ENCODE peak calls at places on chromosomes 6 and 20, in nine cellular contexts. O is upper lobe of right lung; Q is activated CD8-positive, alpha-beta memory T cell treated with anti-CD3 and anti-CD28 coated beads, Interleukin-2, amount 10 ng/mL, durations not matched to agents 7 days and 5 days; C is T-helper 17 cell; W is CD8-positive, alpha-beta T cell; X is RWPE2; B is CD4-positive, alpha-beta T cell; N is heart left ventricle; S is omental fat pad. H is an unnamed sample.

GRCh38 chr6:130825772-130826441 is 1.3 kb upstream of the SMLR1 start:
- ATAC-seq in N (no peak), O (no peak), X (no peak), W (no peak), Q (no peak), S (no peak), C (no peak), B (no peak), H (no peak)

GRCh38 chr6:166836785-166837718 is 119.3 kb downstream of the RNASET2 start:
- ATAC-seq in N (no peak), Q (no peak), W (no peak), O (peak), B (no peak), S (no peak), X (no peak), C (no peak), H (no peak)

GRCh38 chr6:138815797-138816528 is 20.1 kb downstream of the ECT2L start:
- ATAC-seq in W (peak), C (peak), X (peak), S (peak), N (peak), Q (peak), O (peak), B (peak), H (no peak)

GRCh38 chr20:11810316-11811130 is 107.2 kb upstream of the BTBD3 start:
- ATAC-seq in N (no peak), B (no peak), S (no peak), O (no peak), Q (no peak), X (peak), W (no peak), C (no peak), H (peak)

GRCh38 chr6:31870385-31870921 is 7.8 kb upstream of the NEU1 start:
- ATAC-seq in X (no peak), B (no peak), S (no peak), N (no peak), C (no peak), Q (no peak), W (no peak), O (peak), H (no peak)

GRCh38 chr6:144697389-144697788 is 412.3 kb downstream of the UTRN start:
- ATAC-seq in S (no peak), W (no peak), Q (no peak), B (no peak), X (no peak), O (no peak), C (no peak), N (no peak), H (no peak)

GRCh38 chr6:141050470-141050869 is 1082.3 kb upstream of the GJE1 start:
- ATAC-seq in W (no peak), C (no peak), S (peak), B (no peak), Q (no peak), X (no peak), O (no peak), N (peak), H (no peak)

GRCh38 chr6:167683028-167683862 is 143.5 kb upstream of the AFDN start:
- ATAC-seq in Q (no peak), W (no peak), N (peak), B (no peak), X (peak), C (no peak), O (peak), S (peak), H (no peak)

GRCh38 chr6:16184129-16184528 is 54.3 kb upstream of the GMPR start:
- ATAC-seq in S (no peak), Q (no peak), X (peak), N (peak), W (no peak), B (no peak), O (peak), C (no peak), H (peak)

GRCh38 chr6:21873562-21873961 is 280.0 kb downstream of the SOX4 start:
- ATAC-seq in O (no peak), S (no peak), W (no peak), Q (no peak), B (no peak), N (peak), C (no peak), X (peak), H (no peak)

GRCh38 chr6:108944058-108944457 is 95.8 kb downstream of the ARMC2 start:
- ATAC-seq in B (no peak), S (no peak), O (no peak), Q (no peak), C (no peak), W (no peak), X (no peak), N (no peak), H (no peak)

GRCh38 chr6:105882833-105883232 is 203.3 kb upstream of the PRDM1 start:
- ATAC-seq in B (no peak), Q (no peak), S (no peak), C (no peak), O (no peak), N (no peak), X (no peak), W (no peak), H (no peak)

GRCh38 chr6:47698342-47698787 is at the start of gene ADGRF4:
- ATAC-seq in B (no peak), X (peak), O (peak), N (no peak), S (peak), C (no peak), Q (no peak), W (no peak), H (peak)

GRCh38 chr20:38303908-38304379 is at the start of gene BPI:
- ATAC-seq in B (no peak), X (no peak), O (peak), S (no peak), W (no peak), C (no peak), N (peak), Q (peak), H (peak)

GRCh38 chr6:53054532-53054931 is 10.7 kb upstream of the FBXO9 start:
- ATAC-seq in W (no peak), N (no peak), Q (no peak), O (no peak), S (no peak), B (no peak), C (no peak), X (no peak), H (no peak)

GRCh38 chr6:3592371-3592941 is 135.6 kb upstream of the SLC22A23 start:
- ATAC-seq in C (no peak), B (no peak), S (peak), N (no peak), Q (no peak), W (no peak), O (peak), X (peak), H (no peak)

GRCh38 chr6:167073679-167074274 is 49.1 kb upstream of the CCR6 start:
- ATAC-seq in C (no peak), B (no peak), W (no peak), S (no peak), N (no peak), Q (no peak), O (no peak), X (no peak), H (no peak)